ENCODE peak calls at places on chromosomes 4 and X, in nine cellular contexts. One of them, this sample, is unnamed. For H3K4me1, the result is how much of the 10 kb centered on the place peaks cover.

GRCh38 chr4:21470531-21470930 is 478.0 kb downstream of the KCNIP4 start:
- DNase-seq in uterus: no peak
- DNase-seq in heart left ventricle: no peak
- DNase-seq in PC-9: no peak
- DNase-seq in OCI-LY7: no peak
- DNase-seq in small intestine: no peak
- DNase-seq in pancreas: no peak
- DNase-seq in ovary: no peak
- DNase-seq in adrenal gland: no peak
- DNase-seq in this sample: no peak

GRCh38 chrX:14027031-14027430 is 2.7 kb downstream of the GEMIN8 start:
- DNase-seq in heart left ventricle: peak
- DNase-seq in uterus: no peak
- DNase-seq in adrenal gland: no peak
- DNase-seq in pancreas: no peak
- DNase-seq in PC-9: no peak
- DNase-seq in OCI-LY7: peak
- DNase-seq in small intestine: no peak
- DNase-seq in ovary: no peak
- DNase-seq in this sample: no peak

GRCh38 chr4:114043116-114043515 is 63.7 kb upstream of the ARSJ start:
- DNase-seq in PC-9: no peak
- DNase-seq in ovary: no peak
- DNase-seq in small intestine: no peak
- DNase-seq in heart left ventricle: no peak
- DNase-seq in adrenal gland: no peak
- DNase-seq in uterus: no peak
- DNase-seq in pancreas: no peak
- DNase-seq in OCI-LY7: no peak
- DNase-seq in this sample: no peak

GRCh38 chrX:129593137-129593536 is 53.1 kb downstream of the OCRL start:
- DNase-seq in OCI-LY7: no peak
- DNase-seq in adrenal gland: no peak
- DNase-seq in heart left ventricle: no peak
- DNase-seq in uterus: no peak
- DNase-seq in PC-9: peak
- DNase-seq in pancreas: no peak
- DNase-seq in small intestine: no peak
- DNase-seq in ovary: no peak
- DNase-seq in this sample: no peak

GRCh38 chr4:119833611-119834010 is 205.0 kb upstream of the PDE5A start:
- DNase-seq in heart left ventricle: no peak
- DNase-seq in adrenal gland: no peak
- DNase-seq in pancreas: no peak
- DNase-seq in small intestine: no peak
- DNase-seq in ovary: no peak
- DNase-seq in uterus: no peak
- DNase-seq in OCI-LY7: no peak
- DNase-seq in PC-9: no peak
- DNase-seq in this sample: no peak

GRCh38 chrX:106481341-106481740 is 130.4 kb upstream of the RADX start:
- DNase-seq in heart left ventricle: peak
- DNase-seq in OCI-LY7: peak
- DNase-seq in PC-9: peak
- DNase-seq in pancreas: no peak
- DNase-seq in adrenal gland: peak
- DNase-seq in uterus: no peak
- DNase-seq in ovary: peak
- DNase-seq in small intestine: peak
- DNase-seq in this sample: no peak

GRCh38 chrX:47283015-47283771 is 50.4 kb downstream of the USP11 start:
- DNase-seq in heart left ventricle: peak
- DNase-seq in small intestine: no peak
- DNase-seq in uterus: peak
- DNase-seq in PC-9: no peak
- DNase-seq in pancreas: no peak
- DNase-seq in ovary: peak
- DNase-seq in adrenal gland: peak
- DNase-seq in OCI-LY7: no peak
- DNase-seq in this sample: no peak

GRCh38 chrX:75038925-75039324 is 113.7 kb upstream of the NEXMIF start:
- DNase-seq in PC-9: no peak
- DNase-seq in ovary: no peak
- DNase-seq in small intestine: peak
- DNase-seq in OCI-LY7: peak
- DNase-seq in pancreas: no peak
- DNase-seq in heart left ventricle: no peak
- DNase-seq in adrenal gland: no peak
- DNase-seq in uterus: no peak
- DNase-seq in this sample: no peak

GRCh38 chr4:159925770-159926169 is 822.9 kb downstream of the RAPGEF2 start:
- DNase-seq in PC-9: no peak
- DNase-seq in small intestine: no peak
- DNase-seq in ovary: no peak
- DNase-seq in pancreas: no peak
- DNase-seq in OCI-LY7: peak
- DNase-seq in uterus: no peak
- DNase-seq in heart left ventricle: no peak
- DNase-seq in adrenal gland: no peak
- DNase-seq in this sample: no peak

GRCh38 chr4:90727938-90728337 is 600.7 kb downstream of the CCSER1 start:
- DNase-seq in OCI-LY7: no peak
- DNase-seq in ovary: no peak
- DNase-seq in pancreas: no peak
- DNase-seq in adrenal gland: no peak
- DNase-seq in heart left ventricle: no peak
- DNase-seq in PC-9: peak
- DNase-seq in small intestine: no peak
- DNase-seq in uterus: no peak
- DNase-seq in this sample: no peak

GRCh38 chr4:80197132-80197573 is at the start of gene PRDM8:
- DNase-seq in small intestine: no peak
- DNase-seq in adrenal gland: no peak
- DNase-seq in heart left ventricle: no peak
- DNase-seq in ovary: no peak
- DNase-seq in PC-9: no peak
- DNase-seq in uterus: no peak
- DNase-seq in pancreas: no peak
- DNase-seq in OCI-LY7: no peak
- DNase-seq in this sample: no peak

GRCh38 chrX:136166221-136166855 is 19.0 kb downstream of the FHL1 start:
- DNase-seq in PC-9: peak
- DNase-seq in small intestine: no peak
- DNase-seq in pancreas: no peak
- DNase-seq in uterus: no peak
- DNase-seq in heart left ventricle: no peak
- DNase-seq in OCI-LY7: peak
- DNase-seq in adrenal gland: no peak
- DNase-seq in ovary: no peak
- DNase-seq in this sample: no peak

GRCh38 chrX:136168929-136169735 is 21.8 kb downstream of the FHL1 start:
- DNase-seq in small intestine: peak
- DNase-seq in PC-9: peak
- DNase-seq in uterus: peak
- DNase-seq in OCI-LY7: no peak
- DNase-seq in adrenal gland: peak
- DNase-seq in ovary: peak
- DNase-seq in pancreas: no peak
- DNase-seq in heart left ventricle: peak
- DNase-seq in this sample: no peak

GRCh38 chrX:136171420-136171819 is 24.1 kb downstream of the FHL1 start:
- DNase-seq in ovary: no peak
- DNase-seq in pancreas: no peak
- DNase-seq in adrenal gland: no peak
- DNase-seq in PC-9: no peak
- DNase-seq in uterus: no peak
- DNase-seq in OCI-LY7: no peak
- DNase-seq in small intestine: no peak
- DNase-seq in heart left ventricle: no peak
- DNase-seq in this sample: no peak

DNA sequence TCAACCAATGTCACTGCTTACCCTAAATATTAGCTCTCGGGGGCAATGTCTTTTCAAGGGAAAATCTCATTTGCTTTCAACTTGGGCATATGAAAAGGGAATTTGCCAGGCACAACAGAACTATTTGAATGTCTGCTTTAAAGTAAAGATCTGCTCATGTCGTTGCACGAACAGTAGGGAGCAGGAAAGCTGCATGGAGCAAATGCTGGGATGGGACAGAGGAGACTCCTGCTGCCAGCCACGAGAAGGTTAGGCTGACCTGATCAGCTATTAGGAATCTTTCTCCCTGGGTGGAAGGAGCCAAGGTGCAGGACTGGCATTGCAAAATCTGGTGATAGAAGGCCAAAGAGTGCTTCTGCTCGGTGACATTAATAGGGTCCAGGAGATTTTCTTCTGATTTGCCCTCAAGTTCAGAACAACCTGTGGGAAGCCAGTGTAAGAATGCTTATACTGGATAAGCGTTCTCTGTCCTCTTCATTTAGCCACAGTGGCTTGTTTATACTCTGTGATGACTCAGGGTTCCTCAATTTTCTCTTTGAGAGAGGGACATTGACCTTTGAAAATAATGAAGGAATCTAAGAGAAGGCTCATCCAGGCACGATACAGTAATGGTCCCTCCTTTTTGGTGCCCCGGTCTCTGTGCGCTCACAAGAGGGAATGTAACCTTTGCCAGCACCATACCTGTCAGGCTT is 22.9 kb downstream of the FHL1 start:
- DNase-seq in heart left ventricle: peak
- DNase-seq in OCI-LY7: no peak
- DNase-seq in small intestine: peak
- DNase-seq in PC-9: peak
- DNase-seq in pancreas: no peak
- DNase-seq in ovary: peak
- DNase-seq in adrenal gland: peak
- DNase-seq in uterus: no peak
- DNase-seq in this sample: no peak
- H3K27ac ChIP-seq in heart left ventricle: peak
- H3K27ac ChIP-seq in OCI-LY7: no peak
- H3K27ac ChIP-seq in small intestine: peak
- H3K27ac ChIP-seq in PC-9: no peak
- H3K27ac ChIP-seq in pancreas: no peak
- H3K27ac ChIP-seq in ovary: no peak
- H3K27ac ChIP-seq in adrenal gland: peak
- H3K27ac ChIP-seq in uterus: peak
- H3K27ac ChIP-seq in this sample: peak

DNA sequence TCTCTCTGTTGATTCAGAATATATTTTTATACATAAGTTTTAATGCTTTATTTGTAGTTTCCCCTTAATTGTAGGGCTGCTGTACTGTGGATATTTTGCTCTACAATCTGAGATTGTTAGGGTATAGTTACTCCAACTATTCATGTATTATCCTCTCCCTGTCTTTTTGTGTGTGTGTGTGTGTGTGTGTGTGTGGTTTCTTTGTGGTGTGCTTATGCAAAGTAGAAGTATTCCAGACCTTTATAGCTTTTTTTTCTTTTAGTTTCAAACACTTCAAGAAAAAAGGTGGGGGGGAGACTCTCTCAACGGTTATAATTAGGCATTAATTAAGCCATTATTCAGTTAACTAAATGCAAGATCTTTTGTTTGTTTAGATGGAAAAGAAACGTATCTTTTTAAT is 6.7 kb downstream of the SMAD1 start:
- DNase-seq in small intestine: no peak
- DNase-seq in PC-9: no peak
- DNase-seq in pancreas: no peak
- DNase-seq in OCI-LY7: no peak
- DNase-seq in adrenal gland: no peak
- DNase-seq in uterus: no peak
- DNase-seq in heart left ventricle: no peak
- DNase-seq in ovary: no peak
- DNase-seq in this sample: no peak
- H3K4me1 ChIP-seq in small intestine: under half
- H3K4me1 ChIP-seq in PC-9: under half
- H3K4me1 ChIP-seq in pancreas: under half
- H3K4me1 ChIP-seq in OCI-LY7: half or more
- H3K4me1 ChIP-seq in adrenal gland: under half
- H3K4me1 ChIP-seq in uterus: under half
- H3K4me1 ChIP-seq in heart left ventricle: under half
- H3K4me1 ChIP-seq in ovary: under half
- H3K4me1 ChIP-seq in this sample: under half

GRCh38 chr4:76836860-76837564 is 60.9 kb downstream of the SOWAHB start:
- DNase-seq in adrenal gland: no peak
- DNase-seq in PC-9: no peak
- DNase-seq in heart left ventricle: no peak
- DNase-seq in uterus: peak
- DNase-seq in pancreas: no peak
- DNase-seq in OCI-LY7: no peak
- DNase-seq in small intestine: no peak
- DNase-seq in ovary: no peak
- DNase-seq in this sample: no peak

GRCh38 chr4:76830612-76831474 is 67.1 kb downstream of the SOWAHB start:
- DNase-seq in PC-9: peak
- DNase-seq in pancreas: peak
- DNase-seq in uterus: peak
- DNase-seq in adrenal gland: peak
- DNase-seq in ovary: no peak
- DNase-seq in heart left ventricle: no peak
- DNase-seq in small intestine: peak
- DNase-seq in OCI-LY7: no peak
- DNase-seq in this sample: no peak

GRCh38 chr4:76831475-76832390 is 66.2 kb downstream of the SOWAHB start:
- DNase-seq in pancreas: no peak
- DNase-seq in uterus: no peak
- DNase-seq in OCI-LY7: no peak
- DNase-seq in ovary: no peak
- DNase-seq in small intestine: peak
- DNase-seq in heart left ventricle: no peak
- DNase-seq in adrenal gland: no peak
- DNase-seq in PC-9: no peak
- DNase-seq in this sample: no peak
- H3K27ac ChIP-seq in pancreas: peak
- H3K27ac ChIP-seq in uterus: peak
- H3K27ac ChIP-seq in OCI-LY7: no peak
- H3K27ac ChIP-seq in ovary: no peak
- H3K27ac ChIP-seq in small intestine: peak
- H3K27ac ChIP-seq in heart left ventricle: peak
- H3K27ac ChIP-seq in adrenal gland: peak
- H3K27ac ChIP-seq in PC-9: peak
- H3K27ac ChIP-seq in this sample: peak

DNA sequence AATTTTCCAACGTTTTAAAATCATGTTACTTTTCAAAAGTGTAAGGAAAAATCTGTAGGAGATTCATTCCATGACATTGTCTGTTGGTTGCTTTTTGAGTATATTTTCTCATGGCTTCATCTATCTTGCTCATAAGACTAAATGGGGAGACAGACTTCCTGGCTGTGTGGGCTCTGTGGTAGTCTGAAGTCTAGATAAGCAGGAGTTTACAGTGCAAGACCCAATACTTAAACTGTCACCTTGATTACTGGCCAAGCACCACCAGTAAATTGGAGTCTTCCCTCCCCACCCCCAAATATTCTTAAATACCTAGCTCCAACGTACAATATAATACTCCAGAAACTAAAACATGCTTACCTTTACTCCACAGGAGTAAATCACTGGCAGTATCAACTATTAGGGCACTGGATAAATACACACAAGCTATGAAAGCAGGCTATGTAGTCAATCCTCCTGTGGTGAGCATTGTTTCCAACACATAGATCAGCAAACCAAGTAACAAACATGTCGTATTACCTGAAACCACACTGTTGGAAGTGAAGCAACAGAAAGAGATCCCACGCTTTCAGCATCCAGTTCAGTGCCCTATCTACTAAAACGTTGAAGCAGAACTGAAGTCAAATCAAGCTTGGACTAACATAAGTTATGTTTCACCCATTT is 6.2 kb downstream of the HNRNPD start:
- DNase-seq in adrenal gland: no peak
- DNase-seq in OCI-LY7: no peak
- DNase-seq in heart left ventricle: no peak
- DNase-seq in small intestine: no peak
- DNase-seq in PC-9: no peak
- DNase-seq in pancreas: no peak
- DNase-seq in ovary: no peak
- DNase-seq in uterus: no peak
- DNase-seq in this sample: no peak
- H3K4me1 ChIP-seq in adrenal gland: under half
- H3K4me1 ChIP-seq in OCI-LY7: half or more
- H3K4me1 ChIP-seq in heart left ventricle: under half
- H3K4me1 ChIP-seq in small intestine: under half
- H3K4me1 ChIP-seq in PC-9: under half
- H3K4me1 ChIP-seq in pancreas: half or more
- H3K4me1 ChIP-seq in ovary: under half
- H3K4me1 ChIP-seq in uterus: under half
- H3K4me1 ChIP-seq in this sample: half or more